ENCODE peak calls at places on chromosomes 5 and 9, in ten cellular contexts. H is cardiac muscle cell, V is OCI-LY7, M is psoas muscle, G is neural progenitor cell, P is A549, Q is IMR-90, A is brain microvascular endothelial cell, C is Peyer's patch, O is fibroblast of lung. D is an unnamed sample.

GRCh38 chr5:179265529-179266290 is 79.6 kb downstream of the ADAMTS2 start:
- DNase-seq in O (peak), M (peak), H (peak), A (peak), V (no peak), P (no peak), G (peak), Q (peak), C (peak), D (peak)

GRCh38 chr5:102778478-102778877 is 23.4 kb downstream of the PAM start:
- DNase-seq in M (no peak), V (no peak), H (no peak), P (no peak), G (no peak), C (no peak), O (peak), Q (peak), A (peak), D (peak)

GRCh38 chr5:150458819-150459557 is 9.4 kb upstream of the RPS14 start:
- DNase-seq in H (peak), P (peak), A (peak), C (peak), Q (peak), G (peak), M (peak), V (peak), O (peak), D (peak)

GRCh38 chr5:119315516-119315949 is 40.3 kb upstream of the TNFAIP8 start:
- DNase-seq in P (peak), A (no peak), C (peak), M (no peak), H (no peak), Q (no peak), O (no peak), G (no peak), V (peak), D (peak)

GRCh38 chr5:151772029-151772867 is 494 bp downstream of the G3BP1 start:
- DNase-seq in M (peak), A (no peak), O (peak), C (peak), P (peak), Q (no peak), H (peak), V (peak), G (peak), D (peak)

GRCh38 chr9:92984976-92985375 is 37.7 kb downstream of the FGD3 start:
- DNase-seq in G (no peak), Q (no peak), H (no peak), V (no peak), A (no peak), O (no peak), M (no peak), P (no peak), C (peak), D (no peak)

GRCh38 chr5:72079288-72079687 is 28.0 kb upstream of the MAP1B start:
- DNase-seq in A (no peak), C (no peak), V (no peak), H (peak), Q (no peak), M (no peak), O (no peak), P (peak), G (peak), D (no peak)

GRCh38 chr5:155260798-155261197 is 247.2 kb downstream of the KIF4B start:
- DNase-seq in O (no peak), H (peak), V (peak), Q (no peak), P (no peak), A (no peak), G (peak), C (no peak), M (no peak), D (no peak)

GRCh38 chr9:120336021-120336752 is 243.8 kb downstream of the CDK5RAP2 start:
- DNase-seq in A (no peak), H (no peak), G (no peak), V (no peak), Q (peak), O (no peak), P (no peak), C (no peak), M (no peak), D (no peak)

GRCh38 chr9:27626629-27627564 is 53.6 kb upstream of the C9orf72 start:
- DNase-seq in C (no peak), M (no peak), H (peak), O (no peak), V (no peak), P (no peak), A (no peak), G (peak), Q (no peak), D (no peak)

GRCh38 chr9:93089481-93089991 is 6.5 kb upstream of the CARD19 start:
- DNase-seq in O (no peak), V (no peak), Q (no peak), H (no peak), P (no peak), G (peak), M (no peak), C (peak), A (no peak), D (no peak)

GRCh38 chr9:19104528-19105282 is 2.0 kb upstream of the HAUS6 start:
- DNase-seq in C (peak), V (no peak), P (no peak), A (no peak), M (no peak), G (peak), H (no peak), Q (no peak), O (peak), D (no peak)

GRCh38 chr5:123626051-123626450 is 114.1 kb downstream of the CSNK1G3 start:
- DNase-seq in M (no peak), C (no peak), Q (no peak), G (no peak), H (no peak), V (no peak), P (no peak), A (no peak), O (no peak), D (no peak)

GRCh38 chr5:168575391-168576372 is 3.5 kb downstream of the PANK3 start:
- DNase-seq in C (no peak), Q (peak), P (no peak), M (no peak), H (no peak), V (no peak), O (no peak), G (no peak), A (no peak), D (no peak)

DNA sequence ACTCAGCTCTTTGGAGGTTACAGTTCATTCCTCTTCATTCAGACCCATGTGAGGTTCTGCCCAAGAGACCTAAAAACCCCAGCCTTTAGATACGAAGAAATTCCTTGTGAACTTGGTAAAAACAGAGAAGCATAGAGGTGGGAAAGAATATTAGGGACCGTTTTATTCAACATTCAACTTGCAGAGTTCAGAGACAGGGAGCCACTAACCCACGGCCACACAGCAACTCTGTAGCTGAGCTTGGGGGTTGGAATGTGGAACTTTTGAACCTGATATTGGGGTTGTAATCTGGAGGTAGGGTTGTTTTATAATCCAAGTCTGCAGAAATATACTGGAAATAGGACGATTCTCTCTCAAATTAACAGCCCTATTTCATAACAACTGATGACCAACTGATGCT is 10.8 kb upstream of the BOD1 start:
- DNase-seq in C (no peak), M (no peak), H (no peak), V (no peak), P (no peak), O (no peak), Q (no peak), G (no peak), A (no peak), D (no peak)
- H3K27ac ChIP-seq in C (no peak), M (no peak), H (no peak), V (no peak), P (no peak), O (no peak), Q (no peak), G (no peak), A (no peak), D (no peak)

DNA sequence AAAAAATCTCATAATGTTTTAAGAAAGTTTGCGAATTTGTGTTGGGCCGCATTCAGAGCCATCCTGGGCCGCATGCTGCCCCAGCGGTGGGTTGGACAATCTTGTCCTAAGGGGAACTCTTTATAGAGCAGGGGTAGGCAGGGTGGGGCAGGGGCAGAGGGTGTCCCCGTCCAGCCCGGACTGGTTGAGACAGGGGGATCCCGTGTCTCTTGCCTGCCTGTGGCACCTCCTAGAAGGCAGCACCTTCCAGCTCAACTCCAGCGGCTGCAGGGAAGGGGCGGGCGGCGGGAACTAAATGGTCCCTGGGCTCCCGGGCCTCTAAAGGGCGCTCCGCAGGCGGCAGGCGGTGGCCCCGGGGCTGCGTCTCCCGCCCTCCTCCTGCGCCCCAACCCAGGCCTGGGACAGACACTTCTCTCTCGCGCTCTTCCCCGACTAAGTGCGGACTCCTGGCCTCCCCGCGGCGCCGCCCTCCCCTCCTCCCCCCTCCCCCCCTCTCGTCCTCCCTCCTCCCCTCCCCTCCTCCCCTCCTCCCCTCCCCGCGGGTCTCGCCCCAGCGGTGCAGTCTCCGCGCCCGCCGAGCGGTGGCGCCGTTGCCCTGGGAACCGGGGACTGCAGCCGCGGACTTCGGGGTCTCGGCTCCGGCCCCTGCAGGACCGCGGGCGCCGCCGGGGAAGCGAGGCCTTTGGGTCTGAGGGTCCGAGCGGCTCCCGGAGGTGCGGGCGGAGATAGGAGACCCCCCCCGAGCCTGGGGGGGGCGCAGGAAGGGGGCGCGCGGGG is 132.6 kb downstream of the MRPL36 start:
- DNase-seq in G (peak), M (no peak), P (peak), A (no peak), C (no peak), V (peak), Q (no peak), H (peak), O (no peak), D (peak)
- TF ChIP-seq CTCF in G (peak), M (peak), P (peak), A (peak), C (no peak), V (peak), Q (peak), H (peak), O (no peak), D (peak)

GRCh38 chr9:113417370-113417769 is 6.8 kb downstream of the C9orf43 start:
- DNase-seq in G (no peak), Q (no peak), H (no peak), A (no peak), O (no peak), C (no peak), P (no peak), V (peak), M (no peak), D (no peak)

GRCh38 chr9:113410207-113411158 is at the start of the genes C9orf43 and POLE3:
- DNase-seq in V (peak), H (peak), P (peak), M (peak), Q (peak), G (peak), A (peak), C (peak), O (peak), D (peak)

GRCh38 chr9:113421726-113422125 is 11.2 kb downstream of the C9orf43 start:
- DNase-seq in H (no peak), Q (no peak), V (no peak), C (no peak), A (no peak), P (no peak), M (no peak), O (no peak), G (no peak), D (no peak)

DNA sequence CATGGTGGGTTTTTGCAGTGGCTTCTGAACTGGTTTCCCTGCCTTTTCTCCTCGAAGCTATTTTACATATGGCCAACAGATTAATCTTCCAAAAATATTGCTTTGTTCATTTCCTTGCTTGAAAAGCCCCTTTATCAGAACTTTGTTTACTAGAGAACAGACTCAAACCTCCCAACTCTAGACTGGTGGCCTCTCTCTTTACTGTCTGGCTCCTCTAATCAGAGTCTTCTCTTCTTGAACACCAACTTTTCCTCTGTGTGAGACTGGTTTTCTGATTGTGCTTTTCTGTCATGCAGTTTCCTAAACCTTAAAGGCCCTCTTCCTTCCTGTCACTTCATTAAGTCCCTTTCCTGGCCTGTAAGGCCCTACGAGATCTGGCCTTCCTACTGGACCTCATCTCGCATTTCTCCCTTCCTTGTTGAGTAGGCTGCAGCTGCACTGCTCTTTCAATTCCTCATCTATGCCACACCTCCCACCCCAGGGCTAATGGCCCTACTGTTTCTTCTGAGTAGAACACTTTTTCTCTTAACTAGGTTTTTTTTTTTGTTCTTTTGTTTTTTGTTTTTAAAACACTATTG is 5.7 kb downstream of the C9orf43 start:
- DNase-seq in O (no peak), P (no peak), A (no peak), H (no peak), M (no peak), G (no peak), C (peak), Q (no peak), V (peak), D (no peak)
- H3K27ac ChIP-seq in O (no peak), P (no peak), A (no peak), H (no peak), M (peak), G (no peak), C (peak), Q (no peak), V (peak), D (no peak)

GRCh38 chr9:108468364-108468763 is 387.4 kb downstream of the ACTL7B start:
- DNase-seq in P (peak), A (peak), C (no peak), Q (peak), G (peak), O (peak), H (peak), V (peak), M (peak), D (no peak)
- TF ChIP-seq CTCF in P (peak), A (peak), C (peak), Q (peak), G (peak), O (peak), H (peak), V (peak), M (peak), D (no peak)

GRCh38 chr9:4600363-4600762 is 61.7 kb upstream of the PLPP6 start:
- DNase-seq in V (no peak), H (no peak), A (no peak), Q (no peak), M (no peak), C (no peak), O (no peak), P (no peak), G (no peak), D (no peak)
- H3K27ac ChIP-seq in V (no peak), H (no peak), A (no peak), Q (no peak), M (no peak), C (no peak), O (no peak), P (no peak), G (no peak), D (no peak)

GRCh38 chr9:137665697-137666504 is 47.1 kb downstream of the EHMT1 start:
- DNase-seq in O (peak), Q (no peak), H (peak), M (no peak), P (no peak), G (peak), V (no peak), C (peak), A (peak), D (no peak)
- TF ChIP-seq CTCF in O (peak), Q (peak), H (no peak), M (no peak), P (no peak), G (peak), V (no peak), C (no peak), A (peak), D (no peak)

GRCh38 chr9:15176821-15177220 is 130.2 kb downstream of the TTC39B start:
- DNase-seq in V (no peak), P (no peak), G (no peak), H (no peak), Q (no peak), M (no peak), O (no peak), A (no peak), C (no peak), D (no peak)
- H3K27ac ChIP-seq in V (no peak), P (no peak), G (no peak), H (no peak), Q (no peak), M (no peak), O (no peak), A (no peak), C (no peak), D (no peak)

DNA sequence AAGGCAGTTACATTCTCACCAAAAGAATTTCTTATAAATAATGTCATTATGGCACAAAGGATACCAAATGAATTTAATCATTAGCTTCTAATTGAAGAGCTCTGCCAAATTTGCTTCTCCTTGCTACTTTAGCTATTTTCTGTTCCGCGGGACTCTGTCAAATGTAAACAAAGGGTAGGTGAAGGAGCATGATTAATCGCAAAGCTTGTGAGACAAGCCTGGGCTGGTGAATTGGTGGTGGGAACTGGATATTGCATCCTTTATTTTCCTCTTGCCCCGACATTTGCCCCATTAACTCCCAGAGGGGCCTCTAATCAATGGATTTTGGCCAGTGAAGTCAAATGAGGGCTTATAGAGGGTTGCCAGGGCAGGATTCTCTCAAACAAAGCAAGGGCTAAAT is 234.2 kb upstream of the RFX3 start:
- DNase-seq in P (no peak), A (peak), O (peak), C (no peak), G (peak), Q (peak), M (no peak), H (no peak), V (no peak), D (peak)
- TF ChIP-seq CTCF in P (no peak), A (peak), O (no peak), C (no peak), G (peak), Q (no peak), M (no peak), H (no peak), V (no peak), D (no peak)

D was measured in RWPE1.